ENCODE peak calls at places on chromosome 21, in four cellular contexts. S is CD8-positive, alpha-beta T cell; H is AG09319; W is left ventricle myocardium inferior. D is an unnamed sample.

GRCh38 chr21:32300117-32300681 is 1.5 kb downstream of the MRAP start:
- DNase-seq in S (no peak), H (no peak), W (no peak), D (no peak)

GRCh38 chr21:28207776-28208175 is 784.9 kb downstream of the LTN1 start:
- DNase-seq in S (no peak), H (peak), W (no peak), D (no peak)

GRCh38 chr21:32415999-32416398 is 3.5 kb downstream of the EVA1C start:
- DNase-seq in S (no peak), H (no peak), W (no peak), D (no peak)

GRCh38 chr21:46181953-46182547 is 2.2 kb downstream of the SPATC1L start:
- DNase-seq in S (no peak), H (no peak), W (no peak), D (no peak)

GRCh38 chr21:23951251-23951650 is 1656.0 kb downstream of the MRPL39 start:
- DNase-seq in S (no peak), H (no peak), W (no peak), D (no peak)

GRCh38 chr21:36976882-36977651 is 10.6 kb upstream of the HLCS start:
- DNase-seq in S (peak), H (peak), W (no peak), D (peak)

GRCh38 chr21:15222711-15223110 is 157.9 kb upstream of the NRIP1 start:
- DNase-seq in S (no peak), H (no peak), W (no peak), D (no peak)

GRCh38 chr21:31888936-31889371 is 16.1 kb downstream of the HUNK start:
- DNase-seq in S (no peak), H (no peak), W (no peak), D (no peak)

GRCh38 chr21:16377120-16377658 is 647.4 kb downstream of the USP25 start:
- DNase-seq in S (no peak), H (no peak), W (no peak), D (no peak)

GRCh38 chr21:22056904-22057303 is 1058.7 kb downstream of the NCAM2 start:
- DNase-seq in S (no peak), H (no peak), W (no peak), D (no peak)

GRCh38 chr21:19328954-19329353 is 925.4 kb upstream of the TMPRSS15 start:
- DNase-seq in S (no peak), H (no peak), W (no peak), D (no peak)

GRCh38 chr21:33640697-33641338 is 723 bp downstream of the CRYZL1 start:
- DNase-seq in S (no peak), H (no peak), W (no peak), D (no peak)

GRCh38 chr21:33236799-33237198 is 7.1 kb downstream of the IFNAR2 start:
- DNase-seq in S (no peak), H (no peak), W (no peak), D (no peak)

DNA sequence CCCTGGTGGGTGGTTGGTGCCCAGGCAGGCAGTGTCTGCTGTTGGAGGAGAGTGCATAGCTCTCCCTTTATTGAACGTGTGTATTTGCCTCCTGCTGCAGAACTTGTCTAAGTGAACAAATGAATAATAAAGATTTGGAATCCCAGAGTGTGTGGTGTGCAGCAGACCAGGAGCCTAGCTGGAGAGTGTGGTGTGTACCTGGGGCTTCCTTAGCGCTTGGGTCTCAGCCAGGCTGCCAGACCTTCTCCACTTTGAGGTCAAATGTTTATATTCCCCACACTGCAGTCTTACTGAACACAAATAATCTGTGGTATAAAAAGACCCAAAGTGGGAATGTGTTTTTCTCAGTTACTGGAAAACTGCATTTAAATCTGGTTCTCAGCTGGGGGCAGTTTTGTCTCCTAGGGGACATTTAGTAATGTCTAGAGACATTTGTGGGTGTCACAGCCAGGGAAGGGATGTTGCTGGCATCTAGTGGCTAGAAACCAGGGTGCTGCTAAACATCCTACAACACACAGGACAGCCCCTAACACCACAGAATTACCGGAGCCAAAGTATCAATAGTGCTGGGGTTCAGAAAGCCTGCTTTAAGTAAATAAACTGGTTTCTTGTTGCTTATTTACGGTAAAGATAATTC is 23.6 kb downstream of the SLC37A1 start:
- DNase-seq in S (no peak), H (no peak), W (no peak), D (peak)
- TF ChIP-seq CTCF in S (no peak), H (peak), W (peak), D (peak)

GRCh38 chr21:17930102-17930501 is 110.9 kb upstream of the C21orf91 start:
- DNase-seq in S (no peak), H (no peak), W (no peak), D (no peak)

GRCh38 chr21:17925000-17925610 is 105.9 kb upstream of the C21orf91 start:
- DNase-seq in S (peak), H (no peak), W (no peak), D (peak)

GRCh38 chr21:17929514-17929913 is 110.4 kb upstream of the C21orf91 start:
- DNase-seq in S (no peak), H (no peak), W (no peak), D (no peak)

GRCh38 chr21:17925900-17926299 is 106.7 kb upstream of the C21orf91 start:
- DNase-seq in S (no peak), H (no peak), W (no peak), D (no peak)

DNA sequence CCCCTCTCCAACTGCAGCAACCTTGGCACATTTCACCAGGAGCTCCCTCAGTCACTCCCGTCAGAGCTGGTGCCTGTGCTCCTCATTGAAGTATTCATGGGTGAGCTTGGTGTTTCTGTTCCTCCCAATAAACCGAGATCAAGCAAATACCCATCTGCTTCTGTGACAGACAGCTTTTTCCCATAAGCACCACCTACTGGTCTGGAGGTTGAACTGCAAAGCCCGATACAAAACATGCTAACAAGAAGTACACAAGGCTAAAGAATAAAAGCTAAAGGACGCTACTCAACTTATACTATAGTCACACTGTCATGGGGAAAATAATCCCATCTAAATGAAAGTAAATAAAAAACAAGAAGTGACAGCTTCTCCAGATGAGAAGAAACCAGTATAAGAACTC is 111.9 kb upstream of the C21orf91 start:
- DNase-seq in S (no peak), H (no peak), W (no peak), D (no peak)
- TF ChIP-seq CTCF in S (peak), H (no peak), W (no peak), D (peak)

DNA sequence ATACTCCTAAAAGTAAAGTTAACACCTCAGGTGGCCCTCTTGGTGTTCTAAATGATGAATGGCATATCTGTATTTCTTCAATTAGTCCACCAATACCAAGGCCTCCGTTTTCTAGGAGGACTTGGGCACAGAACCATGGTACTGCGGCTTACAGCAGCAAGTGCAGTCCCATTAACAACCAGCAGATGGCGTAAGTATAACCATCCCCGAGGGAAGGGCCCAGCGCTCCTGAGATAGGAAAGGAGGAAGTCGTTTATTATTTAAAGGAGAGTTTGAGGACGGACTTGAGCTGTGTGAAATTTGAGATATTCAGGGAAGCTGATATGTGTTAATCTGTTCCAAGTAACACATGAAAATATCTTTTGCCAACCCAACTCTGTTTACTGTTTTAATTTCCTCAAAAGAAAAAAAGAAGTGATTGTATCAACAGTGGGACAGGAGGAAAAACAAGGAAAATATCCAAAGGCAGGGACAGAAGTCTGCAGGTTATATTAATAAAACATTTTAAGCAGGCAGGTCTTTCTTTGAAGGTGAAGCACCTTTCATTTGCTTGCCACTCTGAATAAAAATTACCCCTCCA is 37.7 kb upstream of the KCNJ15 start:
- DNase-seq in S (peak), H (peak), W (peak), D (peak)
- TF ChIP-seq CTCF in S (peak), H (peak), W (peak), D (peak)

GRCh38 chr21:34722684-34723300 is 54.0 kb downstream of the CLIC6 start:
- DNase-seq in S (peak), H (no peak), W (no peak), D (peak)
- TF ChIP-seq CTCF in S (peak), H (peak), W (no peak), D (peak)

DNA sequence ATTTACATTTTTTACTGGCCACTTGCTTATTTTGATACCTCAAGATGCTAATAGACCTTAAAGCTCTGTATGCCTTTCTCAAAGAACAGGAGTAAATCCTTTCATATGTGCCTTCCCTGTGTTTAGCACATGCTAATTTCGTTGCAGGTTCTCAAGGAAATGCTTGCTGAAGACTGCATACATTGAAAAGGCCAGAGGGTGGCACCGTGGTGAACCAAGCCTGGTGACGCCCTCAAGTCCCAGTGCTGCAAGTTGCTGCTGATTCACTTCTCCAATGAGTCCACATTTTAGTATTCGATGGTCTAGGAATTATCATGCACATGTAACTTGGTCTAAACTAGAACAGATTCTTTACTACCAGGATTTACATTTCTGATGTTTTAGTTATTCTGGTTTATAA is 94.1 kb downstream of the CLDN17 start:
- DNase-seq in S (no peak), H (no peak), W (no peak), D (no peak)
- TF ChIP-seq CTCF in S (no peak), H (no peak), W (peak), D (no peak)

GRCh38 chr21:40115775-40116174 is 248.5 kb downstream of the PCP4 start:
- DNase-seq in S (no peak), H (no peak), W (no peak), D (no peak)

GRCh38 chr21:40120944-40121575 is 253.8 kb downstream of the PCP4 start:
- DNase-seq in S (no peak), H (no peak), W (no peak), D (no peak)

GRCh38 chr21:40117236-40117635 is 250.0 kb downstream of the PCP4 start:
- DNase-seq in S (no peak), H (no peak), W (no peak), D (no peak)

GRCh38 chr21:40118527-40118926 is 251.3 kb downstream of the PCP4 start:
- DNase-seq in S (no peak), H (no peak), W (no peak), D (no peak)
- TF ChIP-seq CTCF in S (no peak), H (no peak), W (no peak), D (no peak)

DNA sequence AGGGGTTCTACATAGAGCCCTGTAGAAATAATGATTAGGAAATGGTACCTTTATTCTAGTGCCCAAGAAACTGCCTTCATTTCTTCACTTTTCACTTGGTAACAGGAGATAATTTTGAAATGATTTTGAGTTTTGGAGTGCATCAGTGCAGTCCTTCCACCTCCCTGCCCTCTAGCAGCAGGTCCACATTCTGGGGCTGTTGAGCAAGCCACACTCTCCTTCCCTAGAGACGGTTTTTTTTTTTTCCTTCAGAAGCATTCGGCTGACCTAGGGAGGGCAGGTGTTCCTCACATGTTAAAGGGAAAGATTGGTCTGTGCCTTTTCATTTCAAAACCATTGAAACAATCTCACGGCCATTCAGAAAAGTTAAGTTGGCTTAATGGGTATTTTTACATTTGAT is 39.8 kb downstream of the SLC37A1 start:
- DNase-seq in S (no peak), H (no peak), W (no peak), D (no peak)
- TF ChIP-seq CTCF in S (no peak), H (no peak), W (no peak), D (no peak)

DNA sequence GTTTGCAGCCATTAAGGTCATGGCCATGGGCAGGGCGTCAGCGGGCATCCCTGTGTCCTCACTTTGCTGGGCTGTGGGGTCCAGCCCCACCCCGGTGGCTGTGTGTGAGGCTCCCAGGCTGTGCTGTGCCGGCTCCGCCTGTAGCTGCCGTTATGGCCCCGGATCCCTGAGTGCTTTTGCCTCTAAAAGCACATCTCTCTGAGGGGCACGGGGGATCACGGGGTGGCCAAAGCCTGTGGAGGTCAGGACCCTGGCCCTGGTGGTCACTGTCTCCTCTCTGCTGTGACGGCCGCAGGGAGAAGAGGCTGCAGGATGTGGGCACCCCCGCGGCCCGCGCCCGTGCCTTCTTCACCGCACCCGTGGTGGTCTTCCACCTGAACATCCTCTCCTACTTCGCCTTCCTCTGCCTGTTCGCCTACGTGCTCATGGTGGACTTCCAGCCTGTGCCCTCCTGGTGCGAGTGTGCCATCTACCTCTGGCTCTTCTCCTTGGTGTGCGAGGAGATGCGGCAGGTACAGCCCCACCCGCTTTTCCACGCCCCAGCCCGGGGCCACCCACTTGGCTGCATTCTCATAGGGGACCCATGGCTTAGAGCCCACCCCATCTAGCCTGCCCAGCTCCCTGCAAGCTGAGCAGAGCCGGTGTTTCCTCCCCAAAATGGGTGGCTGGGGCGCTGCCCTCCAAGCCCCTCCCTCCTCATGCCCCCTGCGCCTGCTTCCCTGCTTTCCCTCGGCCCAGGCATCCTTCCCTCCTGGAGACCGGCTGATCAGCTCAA is 48.2 kb downstream of the TRPM2 start:
- DNase-seq in S (no peak), H (no peak), W (no peak), D (no peak)
- TF ChIP-seq CTCF in S (no peak), H (no peak), W (no peak), D (no peak)

GRCh38 chr21:42239973-42240372 is 21.0 kb downstream of the ABCG1 start:
- DNase-seq in S (no peak), H (no peak), W (peak), D (no peak)
- TF ChIP-seq CTCF in S (no peak), H (no peak), W (no peak), D (no peak)